ENCODE peak calls at places on chromosomes 2 and 18, in six cellular contexts. One of them, this sample, is unnamed.

GRCh38 chr2:237118025-237118424 is 32.3 kb downstream of the COPS8 start:
- DNase-seq in body of pancreas: no peak
- DNase-seq in OCI-M1: no peak
- DNase-seq in OCI-LY7: no peak
- DNase-seq in aorta: no peak
- DNase-seq in T-helper 2 cell: no peak
- DNase-seq in this sample: no peak

GRCh38 chr2:45712538-45712937 is 61.1 kb downstream of the PRKCE start:
- DNase-seq in aorta: no peak
- DNase-seq in T-helper 2 cell: no peak
- DNase-seq in body of pancreas: no peak
- DNase-seq in OCI-LY7: no peak
- DNase-seq in OCI-M1: no peak
- DNase-seq in this sample: no peak

GRCh38 chr2:47867205-47867604 is 39.1 kb downstream of the FBXO11 start:
- DNase-seq in OCI-M1: peak
- DNase-seq in T-helper 2 cell: no peak
- DNase-seq in body of pancreas: peak
- DNase-seq in aorta: no peak
- DNase-seq in OCI-LY7: peak
- DNase-seq in this sample: no peak

GRCh38 chr2:191321861-191322662 is 76.9 kb downstream of the MYO1B start:
- DNase-seq in OCI-LY7: no peak
- DNase-seq in aorta: no peak
- DNase-seq in body of pancreas: no peak
- DNase-seq in OCI-M1: peak
- DNase-seq in T-helper 2 cell: no peak
- DNase-seq in this sample: no peak

GRCh38 chr2:46706264-46706983 is 209.2 kb downstream of the MCFD2 start:
- DNase-seq in aorta: no peak
- DNase-seq in OCI-LY7: no peak
- DNase-seq in OCI-M1: peak
- DNase-seq in T-helper 2 cell: no peak
- DNase-seq in body of pancreas: no peak
- DNase-seq in this sample: no peak

GRCh38 chr18:8984131-8984670 is 118.3 kb upstream of the NDUFV2 start:
- DNase-seq in OCI-M1: no peak
- DNase-seq in body of pancreas: no peak
- DNase-seq in OCI-LY7: no peak
- DNase-seq in T-helper 2 cell: no peak
- DNase-seq in aorta: no peak
- DNase-seq in this sample: no peak

GRCh38 chr2:44902767-44903166 is 38.7 kb upstream of the SIX3 start:
- DNase-seq in body of pancreas: no peak
- DNase-seq in aorta: no peak
- DNase-seq in OCI-LY7: no peak
- DNase-seq in OCI-M1: peak
- DNase-seq in T-helper 2 cell: no peak
- DNase-seq in this sample: no peak

GRCh38 chr2:905833-906140 is 44.9 kb upstream of the SNTG2 start:
- DNase-seq in OCI-M1: no peak
- DNase-seq in T-helper 2 cell: no peak
- DNase-seq in OCI-LY7: no peak
- DNase-seq in body of pancreas: no peak
- DNase-seq in aorta: no peak
- DNase-seq in this sample: no peak

GRCh38 chr2:202848813-202849212 is 22.8 kb downstream of the ICA1L start:
- DNase-seq in body of pancreas: no peak
- DNase-seq in OCI-LY7: no peak
- DNase-seq in aorta: no peak
- DNase-seq in OCI-M1: no peak
- DNase-seq in T-helper 2 cell: no peak
- DNase-seq in this sample: no peak

GRCh38 chr2:11876889-11877288 is 130.5 kb downstream of the LPIN1 start:
- DNase-seq in aorta: no peak
- DNase-seq in OCI-LY7: no peak
- DNase-seq in OCI-M1: no peak
- DNase-seq in T-helper 2 cell: no peak
- DNase-seq in body of pancreas: no peak
- DNase-seq in this sample: no peak

GRCh38 chr2:206112108-206112507 is 26.1 kb upstream of the INO80D start:
- DNase-seq in T-helper 2 cell: no peak
- DNase-seq in OCI-LY7: no peak
- DNase-seq in body of pancreas: no peak
- DNase-seq in aorta: no peak
- DNase-seq in OCI-M1: no peak
- DNase-seq in this sample: no peak

GRCh38 chr18:48485828-48486405 is 52.9 kb upstream of the CTIF start:
- DNase-seq in OCI-M1: no peak
- DNase-seq in T-helper 2 cell: no peak
- DNase-seq in aorta: no peak
- DNase-seq in body of pancreas: no peak
- DNase-seq in OCI-LY7: no peak
- DNase-seq in this sample: no peak

GRCh38 chr2:233288663-233289062 is 19.0 kb upstream of the SAG start:
- DNase-seq in body of pancreas: no peak
- DNase-seq in OCI-M1: no peak
- DNase-seq in T-helper 2 cell: no peak
- DNase-seq in aorta: no peak
- DNase-seq in OCI-LY7: no peak
- DNase-seq in this sample: no peak

GRCh38 chr18:48926420-48926857 is 24.3 kb downstream of the SMAD7 start:
- DNase-seq in OCI-LY7: no peak
- DNase-seq in aorta: peak
- DNase-seq in T-helper 2 cell: no peak
- DNase-seq in body of pancreas: no peak
- DNase-seq in OCI-M1: no peak
- DNase-seq in this sample: no peak

GRCh38 chr2:182866461-182867369 is at the start of gene FRZB:
- DNase-seq in OCI-M1: no peak
- DNase-seq in aorta: peak
- DNase-seq in T-helper 2 cell: no peak
- DNase-seq in body of pancreas: peak
- DNase-seq in OCI-LY7: no peak
- DNase-seq in this sample: peak

GRCh38 chr2:241804326-241805276 is 4.4 kb upstream of the NEU4 start:
- DNase-seq in OCI-M1: peak
- DNase-seq in body of pancreas: no peak
- DNase-seq in aorta: peak
- DNase-seq in OCI-LY7: peak
- DNase-seq in T-helper 2 cell: no peak
- DNase-seq in this sample: no peak

GRCh38 chr2:71589763-71590162 is 136.4 kb downstream of the DYSF start:
- DNase-seq in OCI-M1: peak
- DNase-seq in OCI-LY7: no peak
- DNase-seq in body of pancreas: no peak
- DNase-seq in T-helper 2 cell: no peak
- DNase-seq in aorta: no peak
- DNase-seq in this sample: no peak

GRCh38 chr2:52886556-52886955 is 881.0 kb upstream of the CHAC2 start:
- DNase-seq in OCI-LY7: no peak
- DNase-seq in aorta: no peak
- DNase-seq in body of pancreas: no peak
- DNase-seq in OCI-M1: no peak
- DNase-seq in T-helper 2 cell: no peak
- DNase-seq in this sample: no peak

GRCh38 chr2:220143336-220143735 is 515.9 kb downstream of the SLC4A3 start:
- DNase-seq in T-helper 2 cell: no peak
- DNase-seq in OCI-LY7: no peak
- DNase-seq in body of pancreas: no peak
- DNase-seq in OCI-M1: no peak
- DNase-seq in aorta: no peak
- DNase-seq in this sample: no peak

GRCh38 chr18:73365018-73365417 is 497.2 kb upstream of the NETO1 start:
- DNase-seq in T-helper 2 cell: no peak
- DNase-seq in body of pancreas: no peak
- DNase-seq in OCI-LY7: no peak
- DNase-seq in aorta: no peak
- DNase-seq in OCI-M1: no peak
- DNase-seq in this sample: no peak

GRCh38 chr18:7272268-7273049 is 41.6 kb downstream of the LRRC30 start:
- DNase-seq in body of pancreas: peak
- DNase-seq in aorta: peak
- DNase-seq in OCI-M1: peak
- DNase-seq in T-helper 2 cell: no peak
- DNase-seq in OCI-LY7: no peak
- DNase-seq in this sample: peak

GRCh38 chr18:79687806-79688205 is 8.2 kb downstream of the CTDP1 start:
- DNase-seq in body of pancreas: peak
- DNase-seq in OCI-M1: no peak
- DNase-seq in aorta: no peak
- DNase-seq in T-helper 2 cell: no peak
- DNase-seq in OCI-LY7: no peak
- DNase-seq in this sample: no peak

GRCh38 chr2:237390235-237390634 is 23.7 kb downstream of the COL6A3 start:
- DNase-seq in aorta: no peak
- DNase-seq in T-helper 2 cell: no peak
- DNase-seq in body of pancreas: no peak
- DNase-seq in OCI-LY7: no peak
- DNase-seq in OCI-M1: no peak
- DNase-seq in this sample: no peak

GRCh38 chr2:231611273-231612198 is 18.9 kb downstream of the TEX44 start:
- DNase-seq in body of pancreas: peak
- DNase-seq in OCI-M1: peak
- DNase-seq in OCI-LY7: peak
- DNase-seq in T-helper 2 cell: no peak
- DNase-seq in aorta: no peak
- DNase-seq in this sample: no peak

GRCh38 chr18:76246579-76246978 is 248.5 kb downstream of the ZNF516 start:
- DNase-seq in T-helper 2 cell: no peak
- DNase-seq in OCI-LY7: no peak
- DNase-seq in OCI-M1: no peak
- DNase-seq in body of pancreas: no peak
- DNase-seq in aorta: no peak
- DNase-seq in this sample: no peak

GRCh38 chr2:38190542-38191218 is 114.7 kb upstream of the CYP1B1 start:
- DNase-seq in body of pancreas: no peak
- DNase-seq in T-helper 2 cell: no peak
- DNase-seq in aorta: no peak
- DNase-seq in OCI-LY7: no peak
- DNase-seq in OCI-M1: peak
- DNase-seq in this sample: no peak

GRCh38 chr18:36083729-36084128 is 16.4 kb upstream of the RPRD1A start:
- DNase-seq in OCI-M1: no peak
- DNase-seq in T-helper 2 cell: no peak
- DNase-seq in body of pancreas: no peak
- DNase-seq in aorta: no peak
- DNase-seq in OCI-LY7: peak
- DNase-seq in this sample: no peak

GRCh38 chr2:137199751-137200150 is 434.4 kb downstream of the THSD7B start:
- DNase-seq in body of pancreas: no peak
- DNase-seq in OCI-M1: no peak
- DNase-seq in OCI-LY7: no peak
- DNase-seq in T-helper 2 cell: no peak
- DNase-seq in aorta: no peak
- DNase-seq in this sample: no peak

GRCh38 chr2:105237045-105237765 is 4.3 kb upstream of the GPR45 start:
- DNase-seq in OCI-LY7: no peak
- DNase-seq in body of pancreas: no peak
- DNase-seq in T-helper 2 cell: no peak
- DNase-seq in aorta: no peak
- DNase-seq in OCI-M1: no peak
- DNase-seq in this sample: no peak

GRCh38 chr18:3914116-3914515 is 464.1 kb downstream of the TGIF1 start:
- DNase-seq in OCI-LY7: no peak
- DNase-seq in aorta: no peak
- DNase-seq in OCI-M1: no peak
- DNase-seq in body of pancreas: no peak
- DNase-seq in T-helper 2 cell: no peak
- DNase-seq in this sample: no peak

This sample was measured in suprapubic skin.